ENCODE peak calls at places on chromosomes 1 and 21, in eight cellular contexts. One of them, this sample, is unnamed.

GRCh38 chr1:178341218-178341956 is 155.4 kb downstream of the CLEC20A start:
- DNase-seq in fibroblast of pulmonary artery: peak
- DNase-seq in A549: no peak
- DNase-seq in lower leg skin: no peak
- DNase-seq in WTC11: peak
- DNase-seq in heart right ventricle: peak
- DNase-seq in HL-60: no peak
- DNase-seq in body of pancreas: peak
- DNase-seq in this sample: peak

GRCh38 chr1:56645663-56646330 is 683 bp downstream of the PRKAA2 start:
- DNase-seq in heart right ventricle: no peak
- DNase-seq in A549: peak
- DNase-seq in body of pancreas: no peak
- DNase-seq in fibroblast of pulmonary artery: no peak
- DNase-seq in WTC11: peak
- DNase-seq in lower leg skin: no peak
- DNase-seq in HL-60: no peak
- DNase-seq in this sample: no peak

GRCh38 chr1:228810855-228811654 is 75.8 kb downstream of the RHOU start:
- DNase-seq in body of pancreas: no peak
- DNase-seq in HL-60: no peak
- DNase-seq in WTC11: no peak
- DNase-seq in heart right ventricle: no peak
- DNase-seq in lower leg skin: no peak
- DNase-seq in fibroblast of pulmonary artery: no peak
- DNase-seq in A549: no peak
- DNase-seq in this sample: no peak

GRCh38 chr21:15932681-15933200 is 203.0 kb downstream of the USP25 start:
- DNase-seq in HL-60: no peak
- DNase-seq in lower leg skin: no peak
- DNase-seq in fibroblast of pulmonary artery: no peak
- DNase-seq in body of pancreas: peak
- DNase-seq in heart right ventricle: no peak
- DNase-seq in A549: no peak
- DNase-seq in WTC11: no peak
- DNase-seq in this sample: no peak

GRCh38 chr1:203126151-203126865 is 1.2 kb upstream of the ADORA1 start:
- DNase-seq in HL-60: peak
- DNase-seq in A549: peak
- DNase-seq in body of pancreas: no peak
- DNase-seq in lower leg skin: peak
- DNase-seq in heart right ventricle: no peak
- DNase-seq in fibroblast of pulmonary artery: peak
- DNase-seq in WTC11: no peak
- DNase-seq in this sample: no peak

GRCh38 chr1:221765527-221765926 is 23.6 kb upstream of the DUSP10 start:
- DNase-seq in lower leg skin: no peak
- DNase-seq in fibroblast of pulmonary artery: no peak
- DNase-seq in heart right ventricle: no peak
- DNase-seq in WTC11: no peak
- DNase-seq in A549: no peak
- DNase-seq in HL-60: no peak
- DNase-seq in body of pancreas: no peak
- DNase-seq in this sample: no peak

GRCh38 chr1:229278120-229278741 is 7.3 kb downstream of the RAB4A start:
- DNase-seq in body of pancreas: no peak
- DNase-seq in heart right ventricle: no peak
- DNase-seq in A549: no peak
- DNase-seq in WTC11: no peak
- DNase-seq in HL-60: no peak
- DNase-seq in fibroblast of pulmonary artery: no peak
- DNase-seq in lower leg skin: no peak
- DNase-seq in this sample: no peak

GRCh38 chr1:233237623-233238022 is 57.9 kb downstream of the PCNX2 start:
- DNase-seq in A549: no peak
- DNase-seq in WTC11: no peak
- DNase-seq in lower leg skin: no peak
- DNase-seq in body of pancreas: no peak
- DNase-seq in heart right ventricle: no peak
- DNase-seq in fibroblast of pulmonary artery: no peak
- DNase-seq in HL-60: no peak
- DNase-seq in this sample: no peak

GRCh38 chr1:47437518-47438320 is at the start of gene FOXD2:
- DNase-seq in HL-60: peak
- DNase-seq in A549: peak
- DNase-seq in WTC11: peak
- DNase-seq in lower leg skin: peak
- DNase-seq in body of pancreas: peak
- DNase-seq in heart right ventricle: peak
- DNase-seq in fibroblast of pulmonary artery: peak
- DNase-seq in this sample: peak

GRCh38 chr1:169529068-169529642 is 43.4 kb upstream of the SLC19A2 start:
- DNase-seq in HL-60: peak
- DNase-seq in heart right ventricle: no peak
- DNase-seq in A549: no peak
- DNase-seq in lower leg skin: no peak
- DNase-seq in body of pancreas: peak
- DNase-seq in fibroblast of pulmonary artery: peak
- DNase-seq in WTC11: peak
- DNase-seq in this sample: peak

GRCh38 chr1:63318255-63319068 is 3.9 kb upstream of the FOXD3 start:
- DNase-seq in A549: no peak
- DNase-seq in heart right ventricle: no peak
- DNase-seq in fibroblast of pulmonary artery: no peak
- DNase-seq in body of pancreas: no peak
- DNase-seq in lower leg skin: peak
- DNase-seq in HL-60: no peak
- DNase-seq in WTC11: no peak
- DNase-seq in this sample: no peak

GRCh38 chr1:234998174-234998741 is 130.4 kb downstream of the TOMM20 start:
- DNase-seq in HL-60: no peak
- DNase-seq in WTC11: no peak
- DNase-seq in fibroblast of pulmonary artery: peak
- DNase-seq in lower leg skin: peak
- DNase-seq in heart right ventricle: peak
- DNase-seq in A549: peak
- DNase-seq in body of pancreas: no peak
- DNase-seq in this sample: peak

GRCh38 chr1:237799762-237800474 is 90.8 kb downstream of the ZP4 start:
- DNase-seq in fibroblast of pulmonary artery: peak
- DNase-seq in heart right ventricle: peak
- DNase-seq in A549: peak
- DNase-seq in WTC11: peak
- DNase-seq in HL-60: peak
- DNase-seq in body of pancreas: peak
- DNase-seq in lower leg skin: no peak
- DNase-seq in this sample: peak

GRCh38 chr1:44681905-44682900 is 7.7 kb downstream of the ARMH1 start:
- DNase-seq in lower leg skin: no peak
- DNase-seq in fibroblast of pulmonary artery: no peak
- DNase-seq in heart right ventricle: no peak
- DNase-seq in WTC11: peak
- DNase-seq in body of pancreas: no peak
- DNase-seq in A549: no peak
- DNase-seq in HL-60: peak
- DNase-seq in this sample: peak

GRCh38 chr1:236099622-236100021 is 34.7 kb upstream of the NID1 start:
- DNase-seq in heart right ventricle: no peak
- DNase-seq in HL-60: no peak
- DNase-seq in A549: no peak
- DNase-seq in WTC11: no peak
- DNase-seq in body of pancreas: no peak
- DNase-seq in lower leg skin: no peak
- DNase-seq in fibroblast of pulmonary artery: no peak
- DNase-seq in this sample: no peak

GRCh38 chr1:151416231-151416630 is 16.9 kb downstream of the PSMB4 start:
- DNase-seq in lower leg skin: no peak
- DNase-seq in WTC11: no peak
- DNase-seq in body of pancreas: no peak
- DNase-seq in A549: no peak
- DNase-seq in fibroblast of pulmonary artery: peak
- DNase-seq in HL-60: no peak
- DNase-seq in heart right ventricle: no peak
- DNase-seq in this sample: no peak

GRCh38 chr1:222182641-222183040 is 365.3 kb downstream of the HHIPL2 start:
- DNase-seq in WTC11: no peak
- DNase-seq in body of pancreas: no peak
- DNase-seq in A549: no peak
- DNase-seq in lower leg skin: no peak
- DNase-seq in fibroblast of pulmonary artery: no peak
- DNase-seq in HL-60: no peak
- DNase-seq in heart right ventricle: no peak
- DNase-seq in this sample: no peak

GRCh38 chr1:98102369-98103030 is 181.7 kb upstream of the DPYD start:
- DNase-seq in lower leg skin: no peak
- DNase-seq in fibroblast of pulmonary artery: peak
- DNase-seq in A549: no peak
- DNase-seq in HL-60: no peak
- DNase-seq in heart right ventricle: no peak
- DNase-seq in WTC11: no peak
- DNase-seq in body of pancreas: no peak
- DNase-seq in this sample: no peak

GRCh38 chr1:21509351-21510112 is at the start of gene ALPL:
- DNase-seq in HL-60: no peak
- DNase-seq in fibroblast of pulmonary artery: no peak
- DNase-seq in body of pancreas: no peak
- DNase-seq in WTC11: peak
- DNase-seq in heart right ventricle: peak
- DNase-seq in lower leg skin: no peak
- DNase-seq in A549: no peak
- DNase-seq in this sample: no peak

GRCh38 chr1:21508580-21509350 is 458 bp upstream of the ALPL start:
- DNase-seq in body of pancreas: peak
- DNase-seq in A549: peak
- DNase-seq in heart right ventricle: peak
- DNase-seq in HL-60: peak
- DNase-seq in fibroblast of pulmonary artery: peak
- DNase-seq in WTC11: peak
- DNase-seq in lower leg skin: no peak
- DNase-seq in this sample: peak

GRCh38 chr1:21511579-21512522 is 2.6 kb downstream of the ALPL start:
- DNase-seq in fibroblast of pulmonary artery: peak
- DNase-seq in body of pancreas: peak
- DNase-seq in lower leg skin: peak
- DNase-seq in A549: no peak
- DNase-seq in WTC11: no peak
- DNase-seq in heart right ventricle: peak
- DNase-seq in HL-60: no peak
- DNase-seq in this sample: no peak

GRCh38 chr1:21510113-21510493 is 880 bp downstream of the ALPL start:
- DNase-seq in HL-60: no peak
- DNase-seq in body of pancreas: no peak
- DNase-seq in WTC11: peak
- DNase-seq in fibroblast of pulmonary artery: no peak
- DNase-seq in heart right ventricle: no peak
- DNase-seq in lower leg skin: no peak
- DNase-seq in A549: no peak
- DNase-seq in this sample: no peak

GRCh38 chr1:21510885-21511578 is 1.8 kb downstream of the ALPL start:
- DNase-seq in lower leg skin: no peak
- DNase-seq in heart right ventricle: no peak
- DNase-seq in WTC11: no peak
- DNase-seq in HL-60: no peak
- DNase-seq in body of pancreas: no peak
- DNase-seq in fibroblast of pulmonary artery: no peak
- DNase-seq in A549: no peak
- DNase-seq in this sample: no peak
- TF ChIP-seq CTCF in lower leg skin: no peak
- TF ChIP-seq CTCF in heart right ventricle: no peak
- TF ChIP-seq CTCF in WTC11: no peak
- TF ChIP-seq CTCF in HL-60: peak
- TF ChIP-seq CTCF in body of pancreas: no peak
- TF ChIP-seq CTCF in fibroblast of pulmonary artery: no peak
- TF ChIP-seq CTCF in A549: no peak
- TF ChIP-seq CTCF in this sample: no peak

GRCh38 chr21:27339902-27340301 is 373.0 kb upstream of the ADAMTS5 start:
- DNase-seq in HL-60: no peak
- DNase-seq in WTC11: no peak
- DNase-seq in A549: no peak
- DNase-seq in body of pancreas: no peak
- DNase-seq in fibroblast of pulmonary artery: no peak
- DNase-seq in heart right ventricle: no peak
- DNase-seq in lower leg skin: no peak
- DNase-seq in this sample: no peak
- TF ChIP-seq CTCF in HL-60: no peak
- TF ChIP-seq CTCF in WTC11: no peak
- TF ChIP-seq CTCF in A549: no peak
- TF ChIP-seq CTCF in body of pancreas: no peak
- TF ChIP-seq CTCF in fibroblast of pulmonary artery: no peak
- TF ChIP-seq CTCF in heart right ventricle: no peak
- TF ChIP-seq CTCF in lower leg skin: no peak
- TF ChIP-seq CTCF in this sample: no peak

GRCh38 chr1:156490401-156491032 is 10.1 kb downstream of the MEF2D start:
- DNase-seq in HL-60: no peak
- DNase-seq in lower leg skin: no peak
- DNase-seq in A549: peak
- DNase-seq in WTC11: peak
- DNase-seq in fibroblast of pulmonary artery: no peak
- DNase-seq in body of pancreas: no peak
- DNase-seq in heart right ventricle: peak
- DNase-seq in this sample: no peak
- TF ChIP-seq CTCF in HL-60: no peak
- TF ChIP-seq CTCF in lower leg skin: no peak
- TF ChIP-seq CTCF in A549: no peak
- TF ChIP-seq CTCF in WTC11: no peak
- TF ChIP-seq CTCF in fibroblast of pulmonary artery: no peak
- TF ChIP-seq CTCF in body of pancreas: no peak
- TF ChIP-seq CTCF in heart right ventricle: peak
- TF ChIP-seq CTCF in this sample: no peak

DNA sequence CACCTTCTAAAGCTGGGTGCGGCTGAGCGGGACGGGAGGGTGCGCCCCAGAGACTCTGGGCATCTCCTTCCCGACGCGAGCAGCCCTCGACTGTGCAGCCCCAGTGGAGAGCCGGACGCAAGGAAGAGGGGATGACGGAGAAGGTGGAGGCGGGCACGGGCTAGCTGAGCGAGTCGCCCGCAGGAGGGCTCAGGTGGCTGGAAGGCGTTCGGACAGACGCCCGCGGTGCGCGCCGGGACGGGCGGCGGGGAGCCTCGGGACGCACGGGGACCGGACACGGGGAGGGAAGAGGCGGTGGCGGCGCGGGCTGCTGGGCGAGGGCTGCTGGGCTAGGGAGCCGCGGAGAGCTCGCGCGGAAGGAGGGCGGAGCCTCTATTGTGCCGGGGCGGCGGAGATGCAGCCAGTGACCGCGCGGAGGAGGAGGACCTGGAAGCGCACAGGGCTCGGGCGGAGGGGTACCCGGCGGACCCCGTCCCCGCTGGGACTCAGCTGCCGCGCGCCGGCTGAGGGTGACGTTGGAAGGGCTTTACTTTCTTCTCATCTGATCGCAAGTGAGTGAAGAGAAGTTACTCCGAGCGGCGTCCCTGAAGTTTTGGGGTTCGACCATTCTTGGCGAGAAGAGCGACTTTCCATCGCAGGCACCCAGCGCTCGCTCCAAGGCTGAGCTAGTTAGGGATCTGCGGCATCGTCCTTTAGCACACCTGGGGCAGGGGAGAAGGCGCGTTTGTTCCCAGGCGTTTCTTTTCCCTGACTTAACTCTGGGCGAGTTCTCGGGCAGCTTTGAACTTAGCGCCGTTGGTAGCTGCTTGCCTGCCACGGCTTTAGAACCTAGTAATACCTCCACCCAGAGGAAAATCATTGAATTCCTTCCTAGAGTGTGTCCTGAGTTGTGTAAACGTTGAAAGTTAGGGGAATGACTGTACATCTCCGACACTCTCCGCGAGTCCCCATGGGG is at the start of gene OLFML2B:
- DNase-seq in lower leg skin: peak
- DNase-seq in A549: peak
- DNase-seq in body of pancreas: peak
- DNase-seq in HL-60: peak
- DNase-seq in fibroblast of pulmonary artery: peak
- DNase-seq in WTC11: peak
- DNase-seq in heart right ventricle: peak
- DNase-seq in this sample: peak
- TF ChIP-seq CTCF in lower leg skin: no peak
- TF ChIP-seq CTCF in A549: peak
- TF ChIP-seq CTCF in body of pancreas: peak
- TF ChIP-seq CTCF in HL-60: no peak
- TF ChIP-seq CTCF in fibroblast of pulmonary artery: peak
- TF ChIP-seq CTCF in WTC11: no peak
- TF ChIP-seq CTCF in heart right ventricle: peak
- TF ChIP-seq CTCF in this sample: no peak